ENCODE peak calls at places on chromosome 21, in four cellular contexts. H is right atrium auricular region, S is pancreas, K is lower lobe of right lung. F is an unnamed sample.

GRCh38 chr21:25980710-25981109 is 189.9 kb downstream of the APP start:
- DNase-seq in H (no peak), K (no peak), S (no peak), F (no peak)

GRCh38 chr21:45882641-45883040 is 98.9 kb upstream of the COL6A1 start:
- DNase-seq in H (no peak), S (no peak), K (no peak), F (no peak)

GRCh38 chr21:26072891-26073615 is 97.5 kb downstream of the APP start:
- DNase-seq in S (no peak), H (no peak), K (no peak), F (no peak)

GRCh38 chr21:32412162-32412997 is at the start of gene EVA1C:
- DNase-seq in H (no peak), S (peak; percentile 85), K (peak; percentile 83), F (no peak)

GRCh38 chr21:28960245-28960644 is 32.4 kb downstream of the LTN1 start:
- DNase-seq in K (no peak), S (no peak), H (no peak), F (no peak)

GRCh38 chr21:45080639-45081414 is 6.4 kb downstream of the ADARB1 start:
- DNase-seq in H (no peak), K (no peak), S (no peak), F (no peak)

GRCh38 chr21:44957901-44958451 is 18.1 kb downstream of the SLX9 start:
- DNase-seq in H (no peak), S (peak; percentile 12), K (peak; percentile 47), F (no peak)

GRCh38 chr21:10425856-10426255 is 95.5 kb upstream of the TPTE start:
- DNase-seq in K (no peak), S (no peak), H (no peak), F (no peak)

GRCh38 chr21:44880762-44881585 is 7.5 kb upstream of the PTTG1IP start:
- DNase-seq in S (no peak), H (no peak), K (no peak), F (no peak)

GRCh38 chr21:31927872-31928476 is 55.2 kb downstream of the HUNK start:
- DNase-seq in K (no peak), H (no peak), S (no peak), F (no peak)

GRCh38 chr21:25298512-25299491 is 308.5 kb downstream of the MRPL39 start:
- DNase-seq in S (no peak), H (no peak), K (no peak), F (no peak)

GRCh38 chr21:46018615-46019014 is 37.0 kb downstream of the COL6A1 start:
- DNase-seq in H (no peak), K (no peak), S (no peak), F (peak; percentile 13)

GRCh38 chr21:31509108-31510017 is 150.1 kb upstream of the SOD1 start:
- DNase-seq in S (no peak), K (no peak), H (no peak), F (no peak)

GRCh38 chr21:46111193-46111571 is 13.3 kb downstream of the COL6A2 start:
- DNase-seq in K (no peak), H (peak; percentile 28), S (no peak), F (peak; percentile 76)

GRCh38 chr21:28771790-28772501 is 220.7 kb downstream of the LTN1 start:
- DNase-seq in K (no peak), H (no peak), S (no peak), F (no peak)

GRCh38 chr21:31299291-31300147 is 44.5 kb downstream of the TIAM1 start:
- DNase-seq in H (no peak), K (no peak), S (no peak), F (no peak)

GRCh38 chr21:46391773-46392172 is 66.9 kb upstream of the DIP2A start:
- DNase-seq in S (no peak), K (peak; percentile 14), H (no peak), F (no peak)

GRCh38 chr21:37266515-37267221 is 466 bp downstream of the VPS26C start:
- DNase-seq in K (peak; percentile 80), H (peak; percentile 58), S (peak; percentile 77), F (no peak)

GRCh38 chr21:43918385-43918947 is 53.4 kb downstream of the AGPAT3 start:
- DNase-seq in S (no peak), H (no peak), K (peak; percentile 32), F (no peak)

GRCh38 chr21:45333583-45334121 is 46.0 kb upstream of the POFUT2 start:
- DNase-seq in K (peak; percentile 15), S (no peak), H (no peak), F (no peak)

GRCh38 chr21:33854604-33855003 is 61.0 kb downstream of the ATP5PO start:
- DNase-seq in H (no peak), K (no peak), S (no peak), F (no peak)

GRCh38 chr21:42849759-42850412 is 29.5 kb downstream of the WDR4 start:
- DNase-seq in K (no peak), H (no peak), S (no peak), F (no peak)

GRCh38 chr21:42850463-42850862 is 28.9 kb downstream of the WDR4 start:
- DNase-seq in S (no peak), H (no peak), K (no peak), F (no peak)

GRCh38 chr21:42851812-42852665 is 27.3 kb downstream of the WDR4 start:
- DNase-seq in S (no peak), H (no peak), K (no peak), F (no peak)

GRCh38 chr21:42848932-42849758 is 30.2 kb downstream of the WDR4 start:
- DNase-seq in K (peak; percentile 39), S (no peak), H (no peak), F (no peak)

GRCh38 chr21:42850866-42851391 is 28.4 kb downstream of the WDR4 start:
- DNase-seq in S (no peak), K (no peak), H (no peak), F (peak; percentile 83)
- TF ChIP-seq CTCF in S (no peak), K (peak; percentile 44), H (peak; percentile 37), F (peak; percentile 43)

GRCh38 chr21:16519012-16519411 is 789.2 kb downstream of the USP25 start:
- DNase-seq in K (no peak), S (no peak), H (no peak), F (no peak)
- TF ChIP-seq CTCF in K (no peak), S (no peak), H (no peak), F (no peak)

GRCh38 chr21:36169465-36170128 is 13.0 kb downstream of the DOP1B start:
- DNase-seq in K (peak; percentile 74), S (no peak), H (no peak), F (no peak)
- TF ChIP-seq CTCF in K (no peak), S (no peak), H (no peak), F (no peak)

DNA sequence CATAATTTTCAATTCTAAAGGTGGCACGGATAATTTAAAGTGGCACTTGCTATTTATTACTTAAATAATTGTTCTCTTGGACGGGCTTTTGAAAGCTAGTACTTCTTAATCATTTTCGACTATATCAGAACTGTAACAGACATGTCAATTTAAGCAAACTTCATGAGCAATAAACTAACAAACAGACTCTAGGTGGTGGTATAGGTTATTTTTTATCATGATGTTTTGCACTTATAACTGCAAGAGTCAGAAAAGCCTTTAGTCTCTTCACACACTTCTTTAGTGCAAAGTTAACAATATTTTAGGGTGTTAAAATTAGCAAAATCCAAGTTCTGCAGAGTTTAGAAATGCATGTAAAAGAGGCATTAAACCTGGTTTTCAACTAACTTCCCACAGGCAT is 2.2 kb downstream of the NRIP1 start:
- DNase-seq in K (no peak), H (no peak), S (no peak), F (no peak)
- TF ChIP-seq CTCF in K (peak; percentile 9), H (no peak), S (no peak), F (peak; percentile 39)